ENCODE peak calls at places on chromosomes 11 and 22, in ten cellular contexts. One of them, this sample, is unnamed.

GRCh38 chr11:14577835-14578529 is 57.8 kb upstream of the PSMA1 start:
- DNase-seq in H54: no peak
- DNase-seq in activated CD4-positive, alpha-beta T cell treated with anti-CD3 and anti-CD28 coated beads, Interleukin-2, amount 50 U/mL, for 1 hour: no peak
- DNase-seq in PC-9: no peak
- DNase-seq in RWPE1: no peak
- DNase-seq in LHCN-M2: no peak
- DNase-seq in GM04503: no peak
- DNase-seq in cardiac septum: no peak
- DNase-seq in amniotic epithelial cell: no peak
- DNase-seq in stimulated activated CD4-positive, alpha-beta T cell treated with anti-CD3 and anti-CD28 coated beads, Interleukin-15, amount 100 ng/mL, for 24 hours: no peak
- DNase-seq in this sample: no peak

GRCh38 chr11:110428956-110429613 is 663 bp upstream of the FDX1 start:
- DNase-seq in H54: no peak
- DNase-seq in activated CD4-positive, alpha-beta T cell treated with anti-CD3 and anti-CD28 coated beads, Interleukin-2, amount 50 U/mL, for 1 hour: no peak
- DNase-seq in PC-9: no peak
- DNase-seq in RWPE1: no peak
- DNase-seq in LHCN-M2: no peak
- DNase-seq in GM04503: no peak
- DNase-seq in cardiac septum: no peak
- DNase-seq in amniotic epithelial cell: peak
- DNase-seq in stimulated activated CD4-positive, alpha-beta T cell treated with anti-CD3 and anti-CD28 coated beads, Interleukin-15, amount 100 ng/mL, for 24 hours: no peak
- DNase-seq in this sample: no peak

GRCh38 chr11:88301478-88302140 is 35.9 kb downstream of the CTSC start:
- DNase-seq in H54: no peak
- DNase-seq in activated CD4-positive, alpha-beta T cell treated with anti-CD3 and anti-CD28 coated beads, Interleukin-2, amount 50 U/mL, for 1 hour: no peak
- DNase-seq in PC-9: no peak
- DNase-seq in RWPE1: no peak
- DNase-seq in LHCN-M2: no peak
- DNase-seq in GM04503: no peak
- DNase-seq in cardiac septum: no peak
- DNase-seq in amniotic epithelial cell: peak
- DNase-seq in stimulated activated CD4-positive, alpha-beta T cell treated with anti-CD3 and anti-CD28 coated beads, Interleukin-15, amount 100 ng/mL, for 24 hours: no peak
- DNase-seq in this sample: peak

GRCh38 chr11:98143661-98144060 is 877.1 kb upstream of the CNTN5 start:
- DNase-seq in H54: no peak
- DNase-seq in activated CD4-positive, alpha-beta T cell treated with anti-CD3 and anti-CD28 coated beads, Interleukin-2, amount 50 U/mL, for 1 hour: no peak
- DNase-seq in PC-9: no peak
- DNase-seq in RWPE1: no peak
- DNase-seq in LHCN-M2: no peak
- DNase-seq in GM04503: no peak
- DNase-seq in cardiac septum: no peak
- DNase-seq in amniotic epithelial cell: no peak
- DNase-seq in stimulated activated CD4-positive, alpha-beta T cell treated with anti-CD3 and anti-CD28 coated beads, Interleukin-15, amount 100 ng/mL, for 24 hours: no peak
- DNase-seq in this sample: no peak

GRCh38 chr11:93905384-93905783 is 55.0 kb upstream of the VSTM5 start:
- DNase-seq in H54: no peak
- DNase-seq in activated CD4-positive, alpha-beta T cell treated with anti-CD3 and anti-CD28 coated beads, Interleukin-2, amount 50 U/mL, for 1 hour: no peak
- DNase-seq in PC-9: peak
- DNase-seq in RWPE1: no peak
- DNase-seq in LHCN-M2: peak
- DNase-seq in GM04503: peak
- DNase-seq in cardiac septum: no peak
- DNase-seq in amniotic epithelial cell: peak
- DNase-seq in stimulated activated CD4-positive, alpha-beta T cell treated with anti-CD3 and anti-CD28 coated beads, Interleukin-15, amount 100 ng/mL, for 24 hours: no peak
- DNase-seq in this sample: peak

GRCh38 chr11:10575346-10575745 is 6.9 kb upstream of the LYVE1 start:
- DNase-seq in H54: no peak
- DNase-seq in activated CD4-positive, alpha-beta T cell treated with anti-CD3 and anti-CD28 coated beads, Interleukin-2, amount 50 U/mL, for 1 hour: no peak
- DNase-seq in PC-9: no peak
- DNase-seq in RWPE1: no peak
- DNase-seq in LHCN-M2: peak
- DNase-seq in GM04503: no peak
- DNase-seq in cardiac septum: no peak
- DNase-seq in amniotic epithelial cell: no peak
- DNase-seq in stimulated activated CD4-positive, alpha-beta T cell treated with anti-CD3 and anti-CD28 coated beads, Interleukin-15, amount 100 ng/mL, for 24 hours: no peak
- DNase-seq in this sample: no peak

GRCh38 chr22:36227396-36227795 is 11.9 kb downstream of the APOL2 start:
- DNase-seq in H54: no peak
- DNase-seq in activated CD4-positive, alpha-beta T cell treated with anti-CD3 and anti-CD28 coated beads, Interleukin-2, amount 50 U/mL, for 1 hour: no peak
- DNase-seq in PC-9: no peak
- DNase-seq in RWPE1: no peak
- DNase-seq in LHCN-M2: no peak
- DNase-seq in GM04503: no peak
- DNase-seq in cardiac septum: no peak
- DNase-seq in amniotic epithelial cell: no peak
- DNase-seq in stimulated activated CD4-positive, alpha-beta T cell treated with anti-CD3 and anti-CD28 coated beads, Interleukin-15, amount 100 ng/mL, for 24 hours: peak
- DNase-seq in this sample: no peak

GRCh38 chr22:49264696-49265095 is 563.0 kb downstream of the BRD1 start:
- DNase-seq in H54: no peak
- DNase-seq in activated CD4-positive, alpha-beta T cell treated with anti-CD3 and anti-CD28 coated beads, Interleukin-2, amount 50 U/mL, for 1 hour: no peak
- DNase-seq in PC-9: no peak
- DNase-seq in RWPE1: no peak
- DNase-seq in LHCN-M2: no peak
- DNase-seq in GM04503: no peak
- DNase-seq in cardiac septum: peak
- DNase-seq in amniotic epithelial cell: no peak
- DNase-seq in stimulated activated CD4-positive, alpha-beta T cell treated with anti-CD3 and anti-CD28 coated beads, Interleukin-15, amount 100 ng/mL, for 24 hours: no peak
- DNase-seq in this sample: no peak

GRCh38 chr11:34278708-34279297 is 79.0 kb downstream of the ABTB2 start:
- DNase-seq in H54: no peak
- DNase-seq in activated CD4-positive, alpha-beta T cell treated with anti-CD3 and anti-CD28 coated beads, Interleukin-2, amount 50 U/mL, for 1 hour: no peak
- DNase-seq in PC-9: no peak
- DNase-seq in RWPE1: no peak
- DNase-seq in LHCN-M2: no peak
- DNase-seq in GM04503: no peak
- DNase-seq in cardiac septum: no peak
- DNase-seq in amniotic epithelial cell: no peak
- DNase-seq in stimulated activated CD4-positive, alpha-beta T cell treated with anti-CD3 and anti-CD28 coated beads, Interleukin-15, amount 100 ng/mL, for 24 hours: no peak
- DNase-seq in this sample: no peak

GRCh38 chr11:81970886-81971285 is 762.8 kb downstream of the FAM181B start:
- DNase-seq in H54: no peak
- DNase-seq in activated CD4-positive, alpha-beta T cell treated with anti-CD3 and anti-CD28 coated beads, Interleukin-2, amount 50 U/mL, for 1 hour: no peak
- DNase-seq in PC-9: no peak
- DNase-seq in RWPE1: no peak
- DNase-seq in LHCN-M2: no peak
- DNase-seq in GM04503: no peak
- DNase-seq in cardiac septum: no peak
- DNase-seq in amniotic epithelial cell: no peak
- DNase-seq in stimulated activated CD4-positive, alpha-beta T cell treated with anti-CD3 and anti-CD28 coated beads, Interleukin-15, amount 100 ng/mL, for 24 hours: no peak
- DNase-seq in this sample: no peak

GRCh38 chr22:27961680-27962079 is 42.6 kb upstream of the PITPNB start:
- DNase-seq in H54: no peak
- DNase-seq in activated CD4-positive, alpha-beta T cell treated with anti-CD3 and anti-CD28 coated beads, Interleukin-2, amount 50 U/mL, for 1 hour: no peak
- DNase-seq in PC-9: no peak
- DNase-seq in RWPE1: no peak
- DNase-seq in LHCN-M2: no peak
- DNase-seq in GM04503: no peak
- DNase-seq in cardiac septum: no peak
- DNase-seq in amniotic epithelial cell: no peak
- DNase-seq in stimulated activated CD4-positive, alpha-beta T cell treated with anti-CD3 and anti-CD28 coated beads, Interleukin-15, amount 100 ng/mL, for 24 hours: no peak
- DNase-seq in this sample: no peak

GRCh38 chr11:34223907-34224306 is 118.5 kb downstream of the NAT10 start:
- DNase-seq in H54: no peak
- DNase-seq in activated CD4-positive, alpha-beta T cell treated with anti-CD3 and anti-CD28 coated beads, Interleukin-2, amount 50 U/mL, for 1 hour: no peak
- DNase-seq in PC-9: no peak
- DNase-seq in RWPE1: no peak
- DNase-seq in LHCN-M2: no peak
- DNase-seq in GM04503: no peak
- DNase-seq in cardiac septum: no peak
- DNase-seq in amniotic epithelial cell: no peak
- DNase-seq in stimulated activated CD4-positive, alpha-beta T cell treated with anti-CD3 and anti-CD28 coated beads, Interleukin-15, amount 100 ng/mL, for 24 hours: no peak
- DNase-seq in this sample: no peak

GRCh38 chr11:96303067-96303466 is 39.9 kb downstream of the MAML2 start:
- DNase-seq in H54: no peak
- DNase-seq in activated CD4-positive, alpha-beta T cell treated with anti-CD3 and anti-CD28 coated beads, Interleukin-2, amount 50 U/mL, for 1 hour: no peak
- DNase-seq in PC-9: peak
- DNase-seq in RWPE1: peak
- DNase-seq in LHCN-M2: peak
- DNase-seq in GM04503: no peak
- DNase-seq in cardiac septum: no peak
- DNase-seq in amniotic epithelial cell: peak
- DNase-seq in stimulated activated CD4-positive, alpha-beta T cell treated with anti-CD3 and anti-CD28 coated beads, Interleukin-15, amount 100 ng/mL, for 24 hours: no peak
- DNase-seq in this sample: peak

GRCh38 chr11:1896468-1896867 is 4.8 kb upstream of the PRR33 start:
- DNase-seq in H54: no peak
- DNase-seq in activated CD4-positive, alpha-beta T cell treated with anti-CD3 and anti-CD28 coated beads, Interleukin-2, amount 50 U/mL, for 1 hour: no peak
- DNase-seq in PC-9: no peak
- DNase-seq in RWPE1: no peak
- DNase-seq in LHCN-M2: no peak
- DNase-seq in GM04503: no peak
- DNase-seq in cardiac septum: no peak
- DNase-seq in amniotic epithelial cell: no peak
- DNase-seq in stimulated activated CD4-positive, alpha-beta T cell treated with anti-CD3 and anti-CD28 coated beads, Interleukin-15, amount 100 ng/mL, for 24 hours: no peak
- DNase-seq in this sample: no peak

GRCh38 chr22:40024201-40025061 is 29.7 kb downstream of the FAM83F start:
- DNase-seq in H54: peak
- DNase-seq in activated CD4-positive, alpha-beta T cell treated with anti-CD3 and anti-CD28 coated beads, Interleukin-2, amount 50 U/mL, for 1 hour: peak
- DNase-seq in PC-9: peak
- DNase-seq in RWPE1: peak
- DNase-seq in LHCN-M2: peak
- DNase-seq in GM04503: no peak
- DNase-seq in cardiac septum: peak
- DNase-seq in amniotic epithelial cell: peak
- DNase-seq in stimulated activated CD4-positive, alpha-beta T cell treated with anti-CD3 and anti-CD28 coated beads, Interleukin-15, amount 100 ng/mL, for 24 hours: peak
- DNase-seq in this sample: peak

GRCh38 chr22:50718352-50718709 is 19.7 kb upstream of the ACR start:
- DNase-seq in H54: no peak
- DNase-seq in activated CD4-positive, alpha-beta T cell treated with anti-CD3 and anti-CD28 coated beads, Interleukin-2, amount 50 U/mL, for 1 hour: no peak
- DNase-seq in PC-9: no peak
- DNase-seq in RWPE1: no peak
- DNase-seq in LHCN-M2: no peak
- DNase-seq in GM04503: no peak
- DNase-seq in cardiac septum: no peak
- DNase-seq in amniotic epithelial cell: no peak
- DNase-seq in stimulated activated CD4-positive, alpha-beta T cell treated with anti-CD3 and anti-CD28 coated beads, Interleukin-15, amount 100 ng/mL, for 24 hours: no peak
- DNase-seq in this sample: no peak

GRCh38 chr11:35598254-35599125 is 19.8 kb upstream of the FJX1 start:
- DNase-seq in H54: peak
- DNase-seq in activated CD4-positive, alpha-beta T cell treated with anti-CD3 and anti-CD28 coated beads, Interleukin-2, amount 50 U/mL, for 1 hour: no peak
- DNase-seq in PC-9: no peak
- DNase-seq in RWPE1: no peak
- DNase-seq in LHCN-M2: peak
- DNase-seq in GM04503: no peak
- DNase-seq in cardiac septum: no peak
- DNase-seq in amniotic epithelial cell: no peak
- DNase-seq in stimulated activated CD4-positive, alpha-beta T cell treated with anti-CD3 and anti-CD28 coated beads, Interleukin-15, amount 100 ng/mL, for 24 hours: peak
- DNase-seq in this sample: no peak

GRCh38 chr11:61293869-61294716 is 1.0 kb downstream of the VWCE start:
- DNase-seq in H54: peak
- DNase-seq in activated CD4-positive, alpha-beta T cell treated with anti-CD3 and anti-CD28 coated beads, Interleukin-2, amount 50 U/mL, for 1 hour: no peak
- DNase-seq in PC-9: no peak
- DNase-seq in RWPE1: peak
- DNase-seq in LHCN-M2: peak
- DNase-seq in GM04503: no peak
- DNase-seq in cardiac septum: no peak
- DNase-seq in amniotic epithelial cell: no peak
- DNase-seq in stimulated activated CD4-positive, alpha-beta T cell treated with anti-CD3 and anti-CD28 coated beads, Interleukin-15, amount 100 ng/mL, for 24 hours: peak
- DNase-seq in this sample: peak

GRCh38 chr11:115901069-115901468 is 396.9 kb upstream of the CADM1 start:
- DNase-seq in H54: no peak
- DNase-seq in activated CD4-positive, alpha-beta T cell treated with anti-CD3 and anti-CD28 coated beads, Interleukin-2, amount 50 U/mL, for 1 hour: no peak
- DNase-seq in PC-9: peak
- DNase-seq in RWPE1: no peak
- DNase-seq in LHCN-M2: no peak
- DNase-seq in GM04503: no peak
- DNase-seq in cardiac septum: no peak
- DNase-seq in amniotic epithelial cell: no peak
- DNase-seq in stimulated activated CD4-positive, alpha-beta T cell treated with anti-CD3 and anti-CD28 coated beads, Interleukin-15, amount 100 ng/mL, for 24 hours: no peak
- DNase-seq in this sample: no peak

GRCh38 chr22:39209756-39210155 is 35.0 kb downstream of the PDGFB start:
- DNase-seq in H54: no peak
- DNase-seq in activated CD4-positive, alpha-beta T cell treated with anti-CD3 and anti-CD28 coated beads, Interleukin-2, amount 50 U/mL, for 1 hour: no peak
- DNase-seq in PC-9: no peak
- DNase-seq in RWPE1: no peak
- DNase-seq in LHCN-M2: no peak
- DNase-seq in GM04503: no peak
- DNase-seq in cardiac septum: no peak
- DNase-seq in amniotic epithelial cell: no peak
- DNase-seq in stimulated activated CD4-positive, alpha-beta T cell treated with anti-CD3 and anti-CD28 coated beads, Interleukin-15, amount 100 ng/mL, for 24 hours: no peak
- DNase-seq in this sample: no peak

GRCh38 chr11:14423633-14424032 is 64.7 kb upstream of the RRAS2 start:
- DNase-seq in H54: no peak
- DNase-seq in activated CD4-positive, alpha-beta T cell treated with anti-CD3 and anti-CD28 coated beads, Interleukin-2, amount 50 U/mL, for 1 hour: no peak
- DNase-seq in PC-9: peak
- DNase-seq in RWPE1: no peak
- DNase-seq in LHCN-M2: peak
- DNase-seq in GM04503: no peak
- DNase-seq in cardiac septum: no peak
- DNase-seq in amniotic epithelial cell: peak
- DNase-seq in stimulated activated CD4-positive, alpha-beta T cell treated with anti-CD3 and anti-CD28 coated beads, Interleukin-15, amount 100 ng/mL, for 24 hours: no peak
- DNase-seq in this sample: peak

GRCh38 chr22:47168900-47169800 is 406.7 kb downstream of the TBC1D22A start:
- DNase-seq in H54: peak
- DNase-seq in activated CD4-positive, alpha-beta T cell treated with anti-CD3 and anti-CD28 coated beads, Interleukin-2, amount 50 U/mL, for 1 hour: no peak
- DNase-seq in PC-9: no peak
- DNase-seq in RWPE1: no peak
- DNase-seq in LHCN-M2: peak
- DNase-seq in GM04503: no peak
- DNase-seq in cardiac septum: peak
- DNase-seq in amniotic epithelial cell: no peak
- DNase-seq in stimulated activated CD4-positive, alpha-beta T cell treated with anti-CD3 and anti-CD28 coated beads, Interleukin-15, amount 100 ng/mL, for 24 hours: no peak
- DNase-seq in this sample: no peak

GRCh38 chr11:45266693-45267451 is 19.3 kb downstream of the SYT13 start:
- DNase-seq in H54: no peak
- DNase-seq in activated CD4-positive, alpha-beta T cell treated with anti-CD3 and anti-CD28 coated beads, Interleukin-2, amount 50 U/mL, for 1 hour: no peak
- DNase-seq in PC-9: no peak
- DNase-seq in RWPE1: no peak
- DNase-seq in LHCN-M2: no peak
- DNase-seq in GM04503: no peak
- DNase-seq in cardiac septum: no peak
- DNase-seq in amniotic epithelial cell: no peak
- DNase-seq in stimulated activated CD4-positive, alpha-beta T cell treated with anti-CD3 and anti-CD28 coated beads, Interleukin-15, amount 100 ng/mL, for 24 hours: peak
- DNase-seq in this sample: no peak

GRCh38 chr22:39094717-39095389 is 2.2 kb upstream of the APOBEC3H start:
- DNase-seq in H54: no peak
- DNase-seq in activated CD4-positive, alpha-beta T cell treated with anti-CD3 and anti-CD28 coated beads, Interleukin-2, amount 50 U/mL, for 1 hour: no peak
- DNase-seq in PC-9: no peak
- DNase-seq in RWPE1: no peak
- DNase-seq in LHCN-M2: no peak
- DNase-seq in GM04503: no peak
- DNase-seq in cardiac septum: no peak
- DNase-seq in amniotic epithelial cell: no peak
- DNase-seq in stimulated activated CD4-positive, alpha-beta T cell treated with anti-CD3 and anti-CD28 coated beads, Interleukin-15, amount 100 ng/mL, for 24 hours: no peak
- DNase-seq in this sample: no peak

This sample was measured in RPMI7951.